ENCODE peak calls at places on chromosomes 6 and 20, in ten cellular contexts. One of them, this sample, is unnamed.

GRCh38 chr6:70849348-70850069 is 107.4 kb downstream of the B3GAT2 start:
- DNase-seq in colonic mucosa: no peak
- DNase-seq in thoracic aorta: no peak
- DNase-seq in cardiac fibroblast: no peak
- DNase-seq in prostate gland: no peak
- DNase-seq in upper lobe of right lung: no peak
- DNase-seq in fibroblast of lung: peak
- DNase-seq in fibroblast of pulmonary artery: peak
- DNase-seq in cardiac muscle cell: no peak
- DNase-seq in fibroblast of the aortic adventitia: peak
- DNase-seq in this sample: no peak

GRCh38 chr6:137353842-137354397 is 134.7 kb upstream of the IFNGR1 start:
- DNase-seq in fibroblast of the aortic adventitia: no peak
- DNase-seq in cardiac muscle cell: no peak
- DNase-seq in cardiac fibroblast: no peak
- DNase-seq in colonic mucosa: no peak
- DNase-seq in thoracic aorta: no peak
- DNase-seq in prostate gland: no peak
- DNase-seq in upper lobe of right lung: no peak
- DNase-seq in fibroblast of lung: no peak
- DNase-seq in fibroblast of pulmonary artery: no peak
- DNase-seq in this sample: no peak

GRCh38 chr6:41269716-41270115 is 16.8 kb downstream of the TREM1 start:
- DNase-seq in colonic mucosa: no peak
- DNase-seq in cardiac muscle cell: no peak
- DNase-seq in fibroblast of the aortic adventitia: no peak
- DNase-seq in upper lobe of right lung: no peak
- DNase-seq in thoracic aorta: no peak
- DNase-seq in fibroblast of pulmonary artery: no peak
- DNase-seq in fibroblast of lung: no peak
- DNase-seq in prostate gland: no peak
- DNase-seq in cardiac fibroblast: no peak
- DNase-seq in this sample: no peak

GRCh38 chr6:101086473-101086872 is 205.3 kb upstream of the ASCC3 start:
- DNase-seq in thoracic aorta: no peak
- DNase-seq in colonic mucosa: no peak
- DNase-seq in fibroblast of lung: no peak
- DNase-seq in upper lobe of right lung: no peak
- DNase-seq in fibroblast of the aortic adventitia: no peak
- DNase-seq in fibroblast of pulmonary artery: no peak
- DNase-seq in cardiac muscle cell: no peak
- DNase-seq in cardiac fibroblast: no peak
- DNase-seq in prostate gland: no peak
- DNase-seq in this sample: no peak

GRCh38 chr20:48523191-48523757 is 304.5 kb downstream of the PREX1 start:
- DNase-seq in prostate gland: no peak
- DNase-seq in cardiac muscle cell: peak
- DNase-seq in upper lobe of right lung: no peak
- DNase-seq in fibroblast of pulmonary artery: peak
- DNase-seq in thoracic aorta: no peak
- DNase-seq in fibroblast of the aortic adventitia: peak
- DNase-seq in fibroblast of lung: peak
- DNase-seq in colonic mucosa: no peak
- DNase-seq in cardiac fibroblast: peak
- DNase-seq in this sample: no peak

GRCh38 chr6:28474441-28475219 is 31.3 kb upstream of the ZSCAN23 start:
- DNase-seq in colonic mucosa: peak
- DNase-seq in cardiac fibroblast: peak
- DNase-seq in fibroblast of the aortic adventitia: peak
- DNase-seq in cardiac muscle cell: peak
- DNase-seq in fibroblast of pulmonary artery: peak
- DNase-seq in prostate gland: no peak
- DNase-seq in upper lobe of right lung: no peak
- DNase-seq in fibroblast of lung: peak
- DNase-seq in thoracic aorta: no peak
- DNase-seq in this sample: no peak

GRCh38 chr20:62739581-62740285 is 31.1 kb downstream of the NTSR1 start:
- DNase-seq in fibroblast of pulmonary artery: no peak
- DNase-seq in cardiac fibroblast: no peak
- DNase-seq in prostate gland: no peak
- DNase-seq in fibroblast of the aortic adventitia: no peak
- DNase-seq in upper lobe of right lung: peak
- DNase-seq in thoracic aorta: no peak
- DNase-seq in cardiac muscle cell: no peak
- DNase-seq in colonic mucosa: peak
- DNase-seq in fibroblast of lung: no peak
- DNase-seq in this sample: no peak

GRCh38 chr6:89670935-89671565 is 32.5 kb upstream of the LYRM2 start:
- DNase-seq in fibroblast of lung: no peak
- DNase-seq in fibroblast of the aortic adventitia: no peak
- DNase-seq in cardiac fibroblast: no peak
- DNase-seq in upper lobe of right lung: no peak
- DNase-seq in cardiac muscle cell: no peak
- DNase-seq in colonic mucosa: no peak
- DNase-seq in thoracic aorta: no peak
- DNase-seq in fibroblast of pulmonary artery: no peak
- DNase-seq in prostate gland: no peak
- DNase-seq in this sample: peak

GRCh38 chr6:46062312-46062711 is 46.7 kb upstream of the CLIC5 start:
- DNase-seq in fibroblast of the aortic adventitia: peak
- DNase-seq in thoracic aorta: no peak
- DNase-seq in prostate gland: peak
- DNase-seq in fibroblast of lung: peak
- DNase-seq in upper lobe of right lung: peak
- DNase-seq in cardiac fibroblast: peak
- DNase-seq in cardiac muscle cell: peak
- DNase-seq in fibroblast of pulmonary artery: no peak
- DNase-seq in colonic mucosa: peak
- DNase-seq in this sample: no peak

GRCh38 chr20:51285684-51286083 is 256.8 kb downstream of the NFATC2 start:
- DNase-seq in thoracic aorta: no peak
- DNase-seq in fibroblast of the aortic adventitia: no peak
- DNase-seq in upper lobe of right lung: no peak
- DNase-seq in prostate gland: no peak
- DNase-seq in cardiac fibroblast: no peak
- DNase-seq in fibroblast of lung: no peak
- DNase-seq in fibroblast of pulmonary artery: no peak
- DNase-seq in colonic mucosa: no peak
- DNase-seq in cardiac muscle cell: no peak
- DNase-seq in this sample: no peak

GRCh38 chr20:757509-757908 is 10.8 kb downstream of the SLC52A3 start:
- DNase-seq in fibroblast of the aortic adventitia: no peak
- DNase-seq in fibroblast of pulmonary artery: no peak
- DNase-seq in upper lobe of right lung: no peak
- DNase-seq in fibroblast of lung: no peak
- DNase-seq in prostate gland: no peak
- DNase-seq in colonic mucosa: no peak
- DNase-seq in thoracic aorta: no peak
- DNase-seq in cardiac fibroblast: no peak
- DNase-seq in cardiac muscle cell: no peak
- DNase-seq in this sample: no peak

GRCh38 chr6:170185175-170185970 is 105.5 kb downstream of the DLL1 start:
- DNase-seq in colonic mucosa: peak
- DNase-seq in fibroblast of pulmonary artery: no peak
- DNase-seq in cardiac fibroblast: no peak
- DNase-seq in fibroblast of the aortic adventitia: no peak
- DNase-seq in thoracic aorta: no peak
- DNase-seq in upper lobe of right lung: peak
- DNase-seq in cardiac muscle cell: no peak
- DNase-seq in prostate gland: peak
- DNase-seq in fibroblast of lung: no peak
- DNase-seq in this sample: no peak

GRCh38 chr6:138594042-138594636 is 94.8 kb upstream of the NHSL1 start:
- DNase-seq in upper lobe of right lung: no peak
- DNase-seq in fibroblast of pulmonary artery: peak
- DNase-seq in colonic mucosa: no peak
- DNase-seq in fibroblast of the aortic adventitia: no peak
- DNase-seq in fibroblast of lung: peak
- DNase-seq in cardiac muscle cell: no peak
- DNase-seq in thoracic aorta: no peak
- DNase-seq in prostate gland: no peak
- DNase-seq in cardiac fibroblast: peak
- DNase-seq in this sample: no peak
- H3K4me3 ChIP-seq in upper lobe of right lung: no peak
- H3K4me3 ChIP-seq in fibroblast of pulmonary artery: peak
- H3K4me3 ChIP-seq in colonic mucosa: no peak
- H3K4me3 ChIP-seq in fibroblast of the aortic adventitia: no peak
- H3K4me3 ChIP-seq in fibroblast of lung: peak
- H3K4me3 ChIP-seq in cardiac muscle cell: no peak
- H3K4me3 ChIP-seq in thoracic aorta: no peak
- H3K4me3 ChIP-seq in prostate gland: no peak
- H3K4me3 ChIP-seq in cardiac fibroblast: peak
- H3K4me3 ChIP-seq in this sample: no peak

GRCh38 chr6:113432729-113433505 is 424.2 kb upstream of the MARCKS start:
- DNase-seq in thoracic aorta: no peak
- DNase-seq in fibroblast of pulmonary artery: no peak
- DNase-seq in upper lobe of right lung: no peak
- DNase-seq in cardiac muscle cell: no peak
- DNase-seq in cardiac fibroblast: no peak
- DNase-seq in prostate gland: no peak
- DNase-seq in colonic mucosa: no peak
- DNase-seq in fibroblast of the aortic adventitia: no peak
- DNase-seq in fibroblast of lung: no peak
- DNase-seq in this sample: no peak
- H3K4me3 ChIP-seq in thoracic aorta: no peak
- H3K4me3 ChIP-seq in fibroblast of pulmonary artery: no peak
- H3K4me3 ChIP-seq in upper lobe of right lung: no peak
- H3K4me3 ChIP-seq in cardiac muscle cell: no peak
- H3K4me3 ChIP-seq in cardiac fibroblast: no peak
- H3K4me3 ChIP-seq in prostate gland: peak
- H3K4me3 ChIP-seq in colonic mucosa: no peak
- H3K4me3 ChIP-seq in fibroblast of the aortic adventitia: no peak
- H3K4me3 ChIP-seq in fibroblast of lung: no peak
- H3K4me3 ChIP-seq in this sample: no peak

GRCh38 chr6:108169801-108170606 is 4.2 kb downstream of the NR2E1 start:
- DNase-seq in upper lobe of right lung: no peak
- DNase-seq in colonic mucosa: no peak
- DNase-seq in fibroblast of the aortic adventitia: no peak
- DNase-seq in cardiac fibroblast: no peak
- DNase-seq in cardiac muscle cell: no peak
- DNase-seq in fibroblast of lung: no peak
- DNase-seq in prostate gland: no peak
- DNase-seq in thoracic aorta: no peak
- DNase-seq in fibroblast of pulmonary artery: no peak
- DNase-seq in this sample: no peak

GRCh38 chr6:108168980-108169800 is 3.4 kb downstream of the NR2E1 start:
- DNase-seq in upper lobe of right lung: no peak
- DNase-seq in prostate gland: no peak
- DNase-seq in fibroblast of the aortic adventitia: no peak
- DNase-seq in colonic mucosa: no peak
- DNase-seq in fibroblast of pulmonary artery: no peak
- DNase-seq in thoracic aorta: no peak
- DNase-seq in cardiac fibroblast: no peak
- DNase-seq in cardiac muscle cell: no peak
- DNase-seq in fibroblast of lung: no peak
- DNase-seq in this sample: no peak

GRCh38 chr6:108171918-108172516 is 6.2 kb downstream of the NR2E1 start:
- DNase-seq in prostate gland: no peak
- DNase-seq in thoracic aorta: no peak
- DNase-seq in fibroblast of pulmonary artery: no peak
- DNase-seq in colonic mucosa: no peak
- DNase-seq in upper lobe of right lung: no peak
- DNase-seq in cardiac muscle cell: no peak
- DNase-seq in fibroblast of the aortic adventitia: no peak
- DNase-seq in fibroblast of lung: no peak
- DNase-seq in cardiac fibroblast: no peak
- DNase-seq in this sample: no peak

GRCh38 chr6:108171291-108171917 is 5.6 kb downstream of the NR2E1 start:
- DNase-seq in fibroblast of the aortic adventitia: no peak
- DNase-seq in upper lobe of right lung: no peak
- DNase-seq in thoracic aorta: no peak
- DNase-seq in fibroblast of pulmonary artery: no peak
- DNase-seq in fibroblast of lung: no peak
- DNase-seq in cardiac fibroblast: no peak
- DNase-seq in cardiac muscle cell: no peak
- DNase-seq in colonic mucosa: no peak
- DNase-seq in prostate gland: no peak
- DNase-seq in this sample: no peak

DNA sequence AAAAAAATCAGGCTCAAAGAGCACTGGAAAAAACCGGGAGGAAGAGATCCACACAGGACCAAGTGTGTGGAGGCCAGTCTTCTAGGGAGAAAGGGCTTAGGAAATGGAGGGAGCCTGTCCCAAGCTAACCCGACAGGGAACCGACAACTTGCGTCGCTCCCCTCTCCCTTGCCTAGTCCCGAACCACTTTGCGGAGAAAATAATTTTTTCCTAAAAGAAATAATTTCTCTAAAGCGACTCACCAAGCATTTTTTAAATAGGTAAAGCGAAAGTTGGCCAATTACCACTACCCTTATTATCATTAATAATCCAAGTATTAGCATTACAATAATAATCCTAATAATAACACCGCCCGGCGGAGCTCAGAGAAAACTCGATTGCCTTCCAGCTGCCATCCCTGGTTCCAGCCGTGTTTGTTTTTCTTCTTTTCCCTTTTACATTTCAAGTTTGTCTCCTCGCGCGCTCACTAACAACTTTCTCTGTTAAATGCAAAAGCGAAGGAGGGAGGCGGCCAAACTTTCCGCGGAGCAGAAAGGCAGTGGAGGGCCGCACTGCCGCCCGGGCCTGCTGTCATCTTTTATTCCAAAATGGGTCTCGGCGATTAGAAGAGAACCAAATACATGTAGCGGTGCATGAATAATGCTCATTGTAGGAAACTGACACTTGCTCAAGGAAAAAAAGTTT is 4.9 kb downstream of the NR2E1 start:
- DNase-seq in colonic mucosa: no peak
- DNase-seq in upper lobe of right lung: no peak
- DNase-seq in fibroblast of the aortic adventitia: no peak
- DNase-seq in prostate gland: no peak
- DNase-seq in thoracic aorta: no peak
- DNase-seq in fibroblast of pulmonary artery: no peak
- DNase-seq in cardiac muscle cell: no peak
- DNase-seq in fibroblast of lung: no peak
- DNase-seq in cardiac fibroblast: no peak
- DNase-seq in this sample: no peak
- H3K4me3 ChIP-seq in colonic mucosa: no peak
- H3K4me3 ChIP-seq in upper lobe of right lung: no peak
- H3K4me3 ChIP-seq in fibroblast of the aortic adventitia: no peak
- H3K4me3 ChIP-seq in prostate gland: no peak
- H3K4me3 ChIP-seq in thoracic aorta: no peak
- H3K4me3 ChIP-seq in fibroblast of pulmonary artery: no peak
- H3K4me3 ChIP-seq in cardiac muscle cell: no peak
- H3K4me3 ChIP-seq in fibroblast of lung: no peak
- H3K4me3 ChIP-seq in cardiac fibroblast: no peak
- H3K4me3 ChIP-seq in this sample: no peak

DNA sequence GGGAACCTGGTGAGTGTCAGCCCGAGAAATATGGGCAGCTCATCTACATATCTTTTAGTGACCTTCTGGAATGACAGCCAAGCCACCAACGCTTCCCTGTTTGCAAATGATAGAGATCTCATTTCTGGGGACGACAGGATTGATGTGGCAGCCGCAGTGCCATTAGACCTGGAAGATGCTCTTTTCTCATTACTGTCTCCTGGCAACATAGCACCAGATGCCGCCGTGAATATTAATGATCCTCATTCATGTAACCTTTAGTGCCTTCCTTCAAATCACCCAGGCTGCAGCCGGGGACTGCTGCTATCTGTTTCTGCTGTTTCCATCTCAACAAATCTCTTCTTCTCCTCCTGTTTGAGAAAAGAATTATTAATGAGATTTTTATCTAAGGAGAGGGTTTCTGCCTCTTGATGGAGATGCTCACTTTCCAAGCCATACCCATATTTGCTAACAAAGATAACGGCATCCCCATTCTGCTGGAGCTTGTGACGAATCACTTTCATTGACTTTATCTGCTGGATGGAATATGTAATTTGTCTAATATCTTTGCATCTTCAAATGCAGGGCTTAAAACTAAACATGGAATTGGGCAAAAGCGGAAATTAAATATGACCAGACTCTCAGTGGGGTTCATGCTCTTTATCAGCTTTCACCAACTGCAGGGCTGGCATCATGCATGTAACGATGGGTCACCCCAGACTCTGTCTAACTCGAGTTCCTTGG is 74.8 kb upstream of the KIF16B start:
- DNase-seq in upper lobe of right lung: no peak
- DNase-seq in fibroblast of pulmonary artery: no peak
- DNase-seq in cardiac muscle cell: no peak
- DNase-seq in prostate gland: no peak
- DNase-seq in thoracic aorta: no peak
- DNase-seq in fibroblast of the aortic adventitia: no peak
- DNase-seq in colonic mucosa: no peak
- DNase-seq in fibroblast of lung: no peak
- DNase-seq in cardiac fibroblast: no peak
- DNase-seq in this sample: no peak
- H3K4me3 ChIP-seq in upper lobe of right lung: no peak
- H3K4me3 ChIP-seq in fibroblast of pulmonary artery: no peak
- H3K4me3 ChIP-seq in cardiac muscle cell: no peak
- H3K4me3 ChIP-seq in prostate gland: no peak
- H3K4me3 ChIP-seq in thoracic aorta: no peak
- H3K4me3 ChIP-seq in fibroblast of the aortic adventitia: no peak
- H3K4me3 ChIP-seq in colonic mucosa: no peak
- H3K4me3 ChIP-seq in fibroblast of lung: no peak
- H3K4me3 ChIP-seq in cardiac fibroblast: no peak
- H3K4me3 ChIP-seq in this sample: no peak

This sample was measured in gastrocnemius medialis.